ENCODE peak calls at places on chromosomes 5 and 9, in four cellular contexts. N is right lobe of liver, E is thoracic aorta, L is fibroblast of lung. A is an unnamed sample.
A peak's percentile ranks its signal among the peaks of the same experiment; 100 is the strongest.

GRCh38 chr5:127571314-127571713 is 53.9 kb downstream of the PRRC1 start:
- DNase-seq in N (no peak), E (no peak), L (no peak), A (no peak)

GRCh38 chr9:117734082-117734481 is 29.9 kb downstream of the TLR4 start:
- DNase-seq in N (no peak), E (no peak), L (no peak), A (no peak)

GRCh38 chr5:107874810-107875209 is 204.1 kb upstream of the EFNA5 start:
- DNase-seq in N (no peak), E (no peak), L (peak; percentile 34), A (no peak)

GRCh38 chr5:102114525-102115069 is 181.5 kb downstream of the SLCO4C1 start:
- DNase-seq in N (no peak), E (no peak), L (no peak), A (no peak)

GRCh38 chr9:99373912-99374311 is 151.8 kb downstream of the SEC61B start:
- DNase-seq in N (no peak), E (no peak), L (no peak), A (no peak)

GRCh38 chr9:87393706-87394255 is 103.9 kb upstream of the DAPK1 start:
- DNase-seq in N (no peak), E (no peak), L (no peak), A (no peak)

GRCh38 chr9:136666364-136667216 is 3.9 kb downstream of the EGFL7 start:
- DNase-seq in N (peak; percentile 37), E (no peak), L (no peak), A (no peak)

GRCh38 chr5:71790433-71790832 is 71.4 kb downstream of the CARTPT start:
- DNase-seq in N (no peak), E (no peak), L (no peak), A (no peak)

GRCh38 chr9:81431662-81432061 is 257.7 kb downstream of the TLE1 start:
- DNase-seq in N (no peak), E (no peak), L (peak; percentile 99), A (no peak)

GRCh38 chr9:95373069-95373681 is 55.7 kb upstream of the FANCC start:
- DNase-seq in N (no peak), E (no peak), L (no peak), A (no peak)

GRCh38 chr9:87516222-87516930 is 18.7 kb downstream of the DAPK1 start:
- DNase-seq in N (peak; percentile 72), E (no peak), L (peak; percentile 40), A (peak; percentile 14)

GRCh38 chr5:90691533-90691932 is 132.9 kb downstream of the ADGRV1 start:
- DNase-seq in N (no peak), E (no peak), L (no peak), A (no peak)

GRCh38 chr5:21071421-21071820 is 1083.4 kb upstream of the CDH18 start:
- DNase-seq in N (no peak), E (no peak), L (no peak), A (no peak)

GRCh38 chr9:107971241-107971640 is 481.7 kb upstream of the KLF4 start:
- DNase-seq in N (no peak), E (no peak), L (no peak), A (no peak)

GRCh38 chr5:140246378-140247122 is 56.4 kb downstream of the PFDN1 start:
- DNase-seq in N (no peak), E (no peak), L (peak; percentile 57), A (no peak)

GRCh38 chr5:147898875-147899401 is 7.4 kb downstream of the C5orf46 start:
- DNase-seq in N (no peak), E (no peak), L (no peak), A (no peak)

GRCh38 chr5:14659821-14660607 is 4.5 kb upstream of the OTULIN start:
- DNase-seq in N (peak; percentile 46), E (no peak), L (peak; percentile 84), A (no peak)

GRCh38 chr5:109741390-109741789 is 51.7 kb downstream of the MAN2A1 start:
- DNase-seq in N (no peak), E (no peak), L (no peak), A (no peak)

GRCh38 chr5:111984044-111984443 is 227.1 kb upstream of the NREP start:
- DNase-seq in N (no peak), E (no peak), L (peak; percentile 42), A (no peak)

GRCh38 chr9:127980706-127981558 is at the start of gene EEIG1:
- DNase-seq in N (peak; percentile 97), E (peak; percentile 82), L (peak; percentile 84), A (peak; percentile 96)

GRCh38 chr9:37753489-37754190 is at the start of gene TRMT10B:
- DNase-seq in N (peak; percentile 70), E (no peak), L (peak; percentile 73), A (peak; percentile 65)

GRCh38 chr5:177528631-177529030 is 11.9 kb upstream of the DDX41 start:
- DNase-seq in N (no peak), E (no peak), L (no peak), A (no peak)

GRCh38 chr5:177527595-177527994 is 10.8 kb upstream of the DDX41 start:
- DNase-seq in N (no peak), E (no peak), L (no peak), A (no peak)

GRCh38 chr5:177524941-177525655 is 8.3 kb upstream of the DDX41 start:
- DNase-seq in N (no peak), E (no peak), L (no peak), A (no peak)

GRCh38 chr5:177526191-177526590 is 9.4 kb upstream of the DDX41 start:
- DNase-seq in N (no peak), E (no peak), L (no peak), A (peak; percentile 39)

GRCh38 chr5:177526791-177527190 is 10.0 kb upstream of the DDX41 start:
- DNase-seq in N (no peak), E (no peak), L (no peak), A (peak; percentile 8)
- H3K36me3 ChIP-seq in N (peaks cover 76% of the 10 kb centered on the region), E (peaks cover 64% of the 10 kb centered on the region), L (peaks cover 42% of the 10 kb centered on the region), A (peaks cover 73% of the 10 kb centered on the region)

GRCh38 chr9:131237311-131237710 is 39.0 kb downstream of the FAM78A start:
- DNase-seq in N (no peak), E (no peak), L (no peak), A (no peak)
- H3K27ac ChIP-seq in N (no peak overlapping the region), E (peak overlapping the region; percentile 21), L (no peak overlapping the region), A (no peak overlapping the region)

DNA sequence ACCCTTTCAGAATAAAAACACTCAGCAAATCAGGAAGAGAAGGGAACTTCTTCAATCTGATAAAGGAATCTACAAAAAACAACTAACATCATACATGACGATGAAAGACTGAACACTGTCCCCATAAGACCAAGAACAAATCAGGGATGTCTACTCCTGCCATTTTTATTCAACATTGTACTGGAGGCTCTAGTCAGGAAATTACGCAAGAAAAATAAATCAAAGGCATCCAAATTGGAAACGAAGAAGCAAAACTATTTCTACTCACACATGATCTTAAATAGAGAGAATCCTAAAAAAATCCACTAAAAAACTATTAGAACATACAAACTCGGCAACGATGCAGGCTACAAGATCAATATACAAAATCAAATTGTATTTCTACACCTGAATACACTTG is 42.3 kb downstream of the IPPK start:
- DNase-seq in N (no peak), E (no peak), L (peak; percentile 20), A (no peak)
- H3K36me3 ChIP-seq in N (peaks cover 15% of the 10 kb centered on the region), E (no peaks in the 10 kb centered on the region), L (peaks cover 6% of the 10 kb centered on the region), A (peaks cover 2% of the 10 kb centered on the region)

DNA sequence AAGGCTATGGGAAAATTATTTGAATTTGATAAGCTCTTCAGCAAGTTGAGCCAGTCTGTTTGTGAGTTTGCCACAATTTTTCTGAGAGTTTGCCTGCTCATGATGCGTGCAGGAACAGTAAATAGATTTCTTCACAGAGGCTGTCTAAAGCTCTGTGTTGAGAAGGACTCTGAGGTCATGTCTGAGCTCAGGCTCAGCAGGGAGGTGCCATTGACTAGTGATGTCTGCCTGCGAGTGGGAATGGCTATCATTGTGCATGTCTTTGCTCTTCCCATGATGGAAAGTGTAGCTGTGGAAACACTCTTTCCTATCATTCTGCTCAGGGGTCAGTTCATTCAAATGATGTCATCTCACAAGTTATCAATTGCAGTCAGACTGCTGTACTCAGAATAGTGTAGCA is 142.8 kb downstream of the RASEF start:
- DNase-seq in N (no peak), E (no peak), L (no peak), A (no peak)
- H3K27ac ChIP-seq in N (no peak overlapping the region), E (no peak overlapping the region), L (no peak overlapping the region), A (no peak overlapping the region)

DNA sequence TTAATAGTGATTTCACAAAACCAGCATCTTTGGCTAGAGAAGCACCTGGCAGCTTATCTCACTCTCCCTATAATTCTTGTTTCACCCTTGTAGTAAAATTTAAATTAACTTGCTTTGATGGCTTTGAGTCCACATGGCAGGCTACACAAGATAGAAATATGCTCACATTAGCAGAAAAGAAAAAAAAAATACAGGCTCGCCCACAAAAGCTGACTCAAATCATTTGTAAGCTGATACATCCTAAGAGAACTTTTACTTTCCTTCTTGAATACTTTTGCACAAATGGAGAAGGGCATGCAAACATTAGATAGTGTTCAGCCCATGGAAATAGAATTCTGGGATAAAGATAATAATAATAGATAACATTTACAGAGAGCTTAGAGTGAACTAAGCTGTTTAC is 36.2 kb downstream of the TNFSF15 start:
- DNase-seq in N (no peak), E (no peak), L (peak; percentile 52), A (no peak)
- H3K36me3 ChIP-seq in N (no peaks in the 10 kb centered on the region), E (no peaks in the 10 kb centered on the region), L (no peaks in the 10 kb centered on the region), A (no peaks in the 10 kb centered on the region)

DNA sequence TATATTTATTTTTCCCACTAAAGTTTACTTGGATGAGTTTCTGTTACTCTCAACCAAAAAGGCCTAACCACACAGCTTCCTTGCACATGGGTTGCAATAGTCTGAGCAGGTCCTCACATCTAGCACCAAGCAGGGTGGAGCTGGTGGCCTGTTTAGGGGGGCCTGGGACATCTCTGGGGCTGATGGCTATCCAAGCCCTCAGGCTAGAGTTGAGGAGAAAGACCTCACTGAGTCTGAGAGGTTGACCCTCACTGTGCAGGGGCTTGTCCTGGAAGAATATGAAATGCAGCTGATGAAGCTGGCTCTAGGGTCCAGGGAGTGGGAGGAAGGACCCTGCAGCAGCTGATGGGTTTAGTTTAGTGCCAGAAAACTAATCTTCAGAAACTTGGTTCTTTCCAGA is 217.1 kb upstream of the MVB12B start:
- DNase-seq in N (no peak), E (no peak), L (no peak), A (no peak)
- H3K27ac ChIP-seq in N (no peak overlapping the region), E (no peak overlapping the region), L (no peak overlapping the region), A (no peak overlapping the region)

GRCh38 chr9:124350485-124351263 is 64.6 kb downstream of the PSMB7 start:
- DNase-seq in N (no peak), E (no peak), L (no peak), A (no peak)

GRCh38 chr9:124353811-124354274 is 61.4 kb downstream of the PSMB7 start:
- DNase-seq in N (no peak), E (no peak), L (peak; percentile 47), A (no peak)

GRCh38 chr9:124352616-124353015 is 62.6 kb downstream of the PSMB7 start:
- DNase-seq in N (no peak), E (no peak), L (no peak), A (no peak)

GRCh38 chr9:124353166-124353768 is 62.0 kb downstream of the PSMB7 start:
- DNase-seq in N (no peak), E (no peak), L (no peak), A (no peak)

GRCh38 chr9:124351672-124352468 is 63.4 kb downstream of the PSMB7 start:
- DNase-seq in N (no peak), E (no peak), L (no peak), A (no peak)
- H3K36me3 ChIP-seq in N (peaks cover 84% of the 10 kb centered on the region), E (peaks cover 44% of the 10 kb centered on the region), L (peaks cover 59% of the 10 kb centered on the region), A (peaks cover 19% of the 10 kb centered on the region)